ENCODE peak calls at places on chromosomes 7 and 10, in six cellular contexts. I is trophoblast cell, D is astrocyte, L is colonic mucosa, F is neural progenitor cell, H is endodermal cell. W is an unnamed sample.

GRCh38 chr10:33882996-33883395 is 548.5 kb upstream of the NRP1 start:
- DNase-seq in D (no peak), F (no peak), H (no peak), I (no peak), L (no peak), W (no peak)

GRCh38 chr10:133440633-133441285 is 13.0 kb upstream of the SCART1 start:
- DNase-seq in F (no peak), L (no peak), H (no peak), I (no peak), D (no peak), W (no peak)

GRCh38 chr7:12244129-12244528 is 33.0 kb downstream of the TMEM106B start:
- DNase-seq in D (no peak), F (peak), L (peak), I (peak), H (peak), W (peak)

GRCh38 chr7:43868181-43868580 is 1.1 kb downstream of the MRPS24 start:
- DNase-seq in D (no peak), H (no peak), L (peak), F (no peak), I (no peak), W (no peak)

GRCh38 chr7:70027864-70028263 is 429.6 kb downstream of the AUTS2 start:
- DNase-seq in D (no peak), H (no peak), F (no peak), I (no peak), L (no peak), W (no peak)

GRCh38 chr7:28144266-28144665 is 36.3 kb downstream of the JAZF1 start:
- DNase-seq in D (no peak), I (no peak), F (peak), L (no peak), H (peak), W (peak)

GRCh38 chr7:149773446-149774236 is at the start of gene ZNF467:
- DNase-seq in D (no peak), H (peak), F (peak), L (peak), I (no peak), W (no peak)

GRCh38 chr10:132096863-132097478 is 31.2 kb downstream of the JAKMIP3 start:
- DNase-seq in I (no peak), F (no peak), D (no peak), H (no peak), L (no peak), W (peak)

GRCh38 chr7:111954474-111955311 is 251.5 kb downstream of the DOCK4 start:
- DNase-seq in D (no peak), H (peak), L (no peak), I (no peak), F (peak), W (no peak)

GRCh38 chr7:95330194-95331003 is 6.1 kb upstream of the PON1 start:
- DNase-seq in L (no peak), H (no peak), F (no peak), I (no peak), D (no peak), W (no peak)

GRCh38 chr10:132840698-132841097 is 54.8 kb upstream of the NKX6-2 start:
- DNase-seq in D (no peak), H (no peak), I (no peak), L (no peak), F (no peak), W (no peak)

GRCh38 chr7:140810385-140810784 is 113.9 kb downstream of the NDUFB2 start:
- DNase-seq in L (no peak), I (peak), D (no peak), F (no peak), H (no peak), W (no peak)

GRCh38 chr10:102826148-102826796 is 10.9 kb downstream of the CYP17A1 start:
- DNase-seq in L (no peak), D (no peak), I (no peak), F (no peak), H (no peak), W (no peak)

GRCh38 chr10:32417906-32418547 is 27.9 kb upstream of the CCDC7 start:
- DNase-seq in H (no peak), F (no peak), L (no peak), I (no peak), D (peak), W (no peak)

GRCh38 chr10:124450010-124450782 is at the start of gene NKX1-2:
- DNase-seq in H (peak), F (peak), I (no peak), L (no peak), D (no peak), W (peak)

GRCh38 chr7:158706710-158707590 is 2.3 kb upstream of the NCAPG2 start:
- DNase-seq in L (no peak), I (no peak), F (no peak), H (no peak), D (no peak), W (no peak)

DNA sequence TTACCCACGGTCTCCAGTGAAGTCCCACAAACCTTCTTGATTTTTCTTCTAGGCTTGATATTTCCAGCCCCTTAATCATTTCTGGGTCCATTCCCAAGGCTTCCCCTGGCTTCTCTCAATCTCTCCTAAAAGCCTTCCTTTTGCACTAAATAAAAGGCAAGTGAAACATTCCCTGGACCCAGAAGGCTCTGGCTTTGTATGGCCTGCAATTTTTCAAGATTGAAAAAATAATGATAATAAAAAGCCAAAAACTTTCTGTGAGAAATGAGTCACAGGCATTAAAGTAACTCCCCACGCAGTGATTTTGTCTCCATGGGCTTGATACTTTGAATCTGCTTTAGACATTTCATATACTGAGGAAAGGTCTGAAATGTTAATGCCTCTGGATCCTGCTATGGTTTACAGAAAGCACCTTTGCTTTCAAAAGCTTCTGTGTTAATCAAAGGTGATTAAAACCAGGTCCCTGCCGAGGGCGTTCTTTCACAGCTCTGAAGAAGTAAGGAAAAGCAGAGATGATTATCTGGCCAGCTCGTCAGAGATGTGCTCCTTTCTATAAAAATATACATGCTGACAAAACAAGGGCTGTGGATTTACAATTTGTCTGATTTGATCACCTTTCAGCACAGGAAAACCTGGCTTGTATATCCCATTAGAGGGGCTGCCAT is 118.9 kb upstream of the TMEM72 start:
- DNase-seq in F (no peak), D (no peak), H (no peak), L (no peak), I (no peak), W (no peak)
- H3K9ac ChIP-seq in F (no peak), D (no peak), H (no peak), L (no peak), I (no peak), W (no peak)

DNA sequence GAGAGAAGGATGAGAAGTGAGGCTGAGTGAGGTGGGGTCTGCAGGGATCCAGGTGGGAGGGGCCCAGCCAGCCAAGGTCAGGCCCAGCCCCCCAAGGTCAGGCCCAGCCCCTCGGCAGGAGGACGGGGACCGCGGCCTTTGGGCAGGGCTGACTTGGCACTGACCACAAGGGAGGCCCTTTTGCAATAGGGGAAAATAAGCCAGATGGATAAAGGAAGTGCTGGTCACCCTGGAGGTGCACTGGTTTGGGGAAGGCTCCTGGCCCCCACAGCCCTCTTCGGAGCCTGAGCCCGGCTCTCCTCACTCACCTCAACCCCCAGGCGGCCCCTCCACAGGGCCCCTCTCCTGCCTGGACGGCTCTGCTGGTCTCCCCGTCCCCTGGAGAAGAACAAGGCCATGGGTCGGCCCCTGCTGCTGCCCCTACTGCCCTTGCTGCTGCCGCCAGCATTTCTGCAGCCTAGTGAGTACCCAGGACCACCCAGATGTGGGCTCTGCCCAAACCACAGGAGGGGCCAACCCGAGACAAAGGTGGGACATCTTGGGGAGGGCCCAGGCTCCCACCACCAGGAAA is at the start of gene PILRA:
- DNase-seq in F (no peak), L (no peak), D (no peak), I (no peak), H (no peak), W (no peak)
- H3K9ac ChIP-seq in F (no peak), L (no peak), D (no peak), I (no peak), H (no peak), W (no peak)

GRCh38 chr10:61701055-61701705 is 38.5 kb downstream of the CABCOCO1 start:
- DNase-seq in L (no peak), H (no peak), F (no peak), D (peak), I (no peak), W (no peak)
- H3K9ac ChIP-seq in L (no peak), H (no peak), F (no peak), D (no peak), I (no peak), W (no peak)

GRCh38 chr7:17593854-17594419 is 295.5 kb downstream of the AHR start:
- DNase-seq in F (no peak), D (no peak), I (no peak), L (no peak), H (no peak), W (no peak)

GRCh38 chr7:17599733-17600685 is 301.6 kb downstream of the AHR start:
- DNase-seq in D (peak), H (no peak), I (peak), F (no peak), L (no peak), W (no peak)

GRCh38 chr7:17601921-17602320 is 303.5 kb downstream of the AHR start:
- DNase-seq in D (no peak), H (no peak), F (no peak), L (no peak), I (no peak), W (no peak)

GRCh38 chr7:17598305-17598704 is 299.9 kb downstream of the AHR start:
- DNase-seq in H (no peak), I (no peak), D (no peak), L (no peak), F (no peak), W (no peak)

DNA sequence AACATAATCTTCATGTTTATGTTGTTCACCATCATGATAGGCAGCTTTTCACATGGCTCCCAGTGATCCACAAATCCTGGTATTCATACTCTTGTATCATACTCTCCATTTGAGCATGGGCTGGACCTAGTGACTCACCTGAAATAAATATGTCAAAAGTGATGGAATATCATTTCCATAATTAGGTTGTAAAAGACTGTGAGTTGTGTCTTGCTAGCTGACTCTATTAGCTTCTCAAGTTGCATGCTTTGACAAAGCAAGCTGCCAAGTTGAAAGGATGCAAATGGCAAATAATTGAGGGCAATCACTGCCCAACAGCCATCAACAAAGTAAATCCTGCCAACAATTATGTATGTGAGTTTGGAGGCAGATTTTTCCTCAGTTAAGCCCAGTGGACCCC is 300.4 kb downstream of the AHR start:
- DNase-seq in H (no peak), I (no peak), D (peak), F (no peak), L (no peak), W (no peak)
- H3K9ac ChIP-seq in H (no peak), I (no peak), D (no peak), F (no peak), L (no peak), W (no peak)

DNA sequence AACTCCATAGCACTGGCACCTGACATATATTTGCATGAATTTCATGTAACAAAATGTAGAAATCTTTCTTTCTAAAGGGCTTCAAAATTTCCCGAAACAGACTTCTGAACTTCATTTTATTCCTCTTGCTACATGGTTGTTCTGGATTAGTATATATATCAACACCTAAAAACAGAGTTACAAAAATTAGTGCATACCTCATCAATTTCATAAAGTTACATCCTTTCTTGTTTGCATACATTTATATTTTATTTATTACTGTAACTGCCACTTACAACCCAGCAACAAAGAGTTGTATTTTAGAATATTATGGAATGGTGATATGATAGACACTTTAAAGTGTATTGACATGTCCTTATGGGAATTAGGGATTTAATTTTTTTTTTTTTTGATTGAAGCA is 2.0 kb upstream of the ITGB8 start:
- DNase-seq in L (no peak), D (no peak), F (no peak), I (no peak), H (no peak), W (no peak)
- H3K9ac ChIP-seq in L (no peak), D (no peak), F (no peak), I (no peak), H (no peak), W (no peak)

GRCh38 chr7:107494315-107494751 is 24.5 kb downstream of the GPR22 start:
- DNase-seq in I (no peak), F (no peak), H (no peak), D (no peak), L (no peak), W (no peak)

GRCh38 chr7:107495516-107495915 is 25.7 kb downstream of the GPR22 start:
- DNase-seq in F (no peak), H (no peak), D (no peak), I (no peak), L (no peak), W (no peak)

GRCh38 chr7:107492875-107493274 is 23.0 kb downstream of the GPR22 start:
- DNase-seq in I (no peak), D (no peak), L (no peak), F (no peak), H (no peak), W (no peak)

GRCh38 chr7:107494910-107495309 is 25.1 kb downstream of the GPR22 start:
- DNase-seq in I (no peak), H (no peak), D (no peak), L (no peak), F (no peak), W (no peak)
- H3K9ac ChIP-seq in I (no peak), H (no peak), D (no peak), L (no peak), F (no peak), W (no peak)

GRCh38 chr7:41882745-41883527 is 180.0 kb upstream of the INHBA start:
- DNase-seq in H (no peak), D (no peak), F (no peak), I (no peak), L (no peak), W (no peak)

GRCh38 chr7:41880107-41880506 is 177.2 kb upstream of the INHBA start:
- DNase-seq in I (no peak), L (no peak), F (no peak), D (peak), H (no peak), W (no peak)

GRCh38 chr7:41882271-41882670 is 179.4 kb upstream of the INHBA start:
- DNase-seq in L (no peak), F (no peak), D (no peak), H (no peak), I (no peak), W (no peak)

GRCh38 chr7:41879424-41879823 is 176.5 kb upstream of the INHBA start:
- DNase-seq in I (no peak), L (no peak), F (no peak), D (peak), H (no peak), W (no peak)

DNA sequence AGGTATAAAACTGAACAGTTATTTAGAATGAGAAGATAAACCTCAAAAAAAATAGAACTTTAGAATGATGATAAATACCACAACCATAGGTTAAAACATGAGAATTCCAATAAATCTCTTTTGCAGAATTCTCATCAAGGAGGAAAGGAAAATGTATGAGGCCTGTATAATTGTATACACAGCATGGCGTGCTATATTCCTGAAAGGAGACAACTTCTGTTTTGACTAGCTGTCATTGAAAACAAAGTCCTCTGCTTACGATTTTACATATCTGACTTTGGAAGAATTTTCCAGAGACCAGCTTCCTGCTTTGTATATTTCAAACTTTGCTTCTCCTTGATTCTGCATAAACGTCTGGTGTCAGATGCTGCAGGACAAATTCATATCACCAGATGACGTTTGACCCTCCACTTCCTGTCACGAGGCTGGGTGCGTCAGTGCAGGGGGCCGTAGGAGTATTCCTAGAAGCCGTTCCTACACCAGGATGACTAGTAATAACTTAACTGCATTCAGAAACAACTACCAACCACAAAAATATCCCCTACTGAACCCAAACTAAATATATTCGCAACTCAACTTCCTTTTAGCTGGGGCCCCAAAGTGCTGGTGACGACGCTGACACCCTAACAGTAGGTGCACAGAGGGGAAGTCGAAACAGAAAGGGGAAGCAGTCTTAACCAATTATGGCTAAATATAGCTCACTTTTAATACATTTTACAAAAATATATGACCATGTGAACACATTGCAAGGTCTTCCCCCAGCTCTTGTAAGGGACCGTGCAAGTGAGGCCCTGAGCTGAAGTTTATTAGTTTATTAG is 178.6 kb upstream of the INHBA start:
- DNase-seq in L (peak), H (no peak), F (no peak), I (peak), D (no peak), W (no peak)
- H3K9ac ChIP-seq in L (no peak), H (no peak), F (no peak), I (no peak), D (peak), W (no peak)

GRCh38 chr7:77536413-77537135 is 521 bp upstream of the PTPN12 start:
- DNase-seq in D (peak), L (peak), F (peak), I (peak), H (peak), W (peak)

GRCh38 chr7:77538186-77538907 is 1.3 kb downstream of the PTPN12 start:
- DNase-seq in I (peak), H (peak), L (peak), F (peak), D (peak), W (peak)

GRCh38 chr7:77537136-77537594 is at the start of gene PTPN12:
- DNase-seq in D (peak), L (no peak), F (no peak), I (peak), H (no peak), W (no peak)

GRCh38 chr7:77537595-77538185 is 595 bp downstream of the PTPN12 start:
- DNase-seq in H (no peak), F (peak), L (peak), D (peak), I (peak), W (no peak)

GRCh38 chr7:77536017-77536412 is 1.1 kb upstream of the PTPN12 start:
- DNase-seq in H (no peak), L (no peak), F (no peak), D (no peak), I (no peak), W (no peak)
- H3K9ac ChIP-seq in H (peak), L (peak), F (no peak), D (peak), I (peak), W (peak)

GRCh38 chr7:20307119-20307518 is 23.6 kb upstream of the ITGB8 start:
- DNase-seq in L (no peak), I (peak), F (peak), D (peak), H (no peak), W (no peak)

GRCh38 chr7:20306499-20306946 is 24.2 kb upstream of the ITGB8 start:
- DNase-seq in H (peak), L (no peak), I (peak), D (peak), F (peak), W (peak)

GRCh38 chr7:20310963-20311742 is 19.5 kb upstream of the ITGB8 start:
- DNase-seq in L (no peak), F (peak), D (no peak), I (peak), H (no peak), W (no peak)

GRCh38 chr7:20305726-20306125 is 25.0 kb upstream of the ITGB8 start:
- DNase-seq in H (no peak), F (no peak), D (no peak), L (no peak), I (no peak), W (no peak)

DNA sequence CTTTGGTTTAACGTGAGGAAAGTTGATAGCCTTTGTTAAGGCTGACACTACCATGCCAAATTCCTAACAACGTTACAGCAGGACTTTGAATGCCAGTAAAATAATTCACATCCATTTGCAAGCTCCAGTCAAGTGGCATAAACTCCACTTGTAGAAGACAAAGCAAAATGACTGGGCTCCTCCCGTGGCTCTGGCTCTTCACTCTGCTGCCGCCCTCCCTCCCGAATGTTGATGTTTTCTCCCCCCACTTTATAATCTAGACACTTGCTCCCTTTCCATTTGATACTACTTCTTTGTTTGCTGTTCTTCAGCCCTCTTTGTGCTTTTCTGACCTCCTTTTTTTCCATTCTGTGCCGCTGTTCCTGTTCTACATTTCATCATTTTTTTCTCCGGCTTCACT is 22.8 kb upstream of the ITGB8 start:
- DNase-seq in L (no peak), H (no peak), F (peak), D (peak), I (no peak), W (peak)
- H3K9ac ChIP-seq in L (no peak), H (no peak), F (no peak), D (peak), I (no peak), W (no peak)

GRCh38 chr7:121302214-121302745 is 26.5 kb upstream of the WNT16 start:
- DNase-seq in I (peak), H (no peak), D (peak), L (no peak), F (no peak), W (no peak)
- H3K9ac ChIP-seq in I (no peak), H (no peak), D (peak), L (no peak), F (no peak), W (no peak)